ENCODE peak calls at places on chromosomes 3 and 15, in four cellular contexts. B, Q, J and U are unnamed samples.

GRCh38 chr3:169305460-169305859 is 358.1 kb downstream of the MECOM start:
- DNase-seq in Q (no peak), B (no peak), J (no peak), U (no peak)

GRCh38 chr15:55344206-55344605 is 25.2 kb downstream of the PIGB start:
- DNase-seq in J (no peak), Q (no peak), B (no peak), U (no peak)

GRCh38 chr3:124919756-124920155 is 14.8 kb downstream of the MUC13 start:
- DNase-seq in J (peak), B (no peak), Q (no peak), U (no peak)

GRCh38 chr3:128328546-128329458 is 137.9 kb downstream of the DNAJB8 start:
- DNase-seq in J (no peak), B (no peak), Q (no peak), U (no peak)

GRCh38 chr15:64775551-64776401 is at the start of gene RBPMS2:
- DNase-seq in B (no peak), Q (peak), J (no peak), U (no peak)

GRCh38 chr3:187821616-187822317 is 76.5 kb upstream of the BCL6 start:
- DNase-seq in Q (no peak), B (no peak), J (no peak), U (no peak)

GRCh38 chr15:44584162-44584749 is 47.3 kb downstream of the EIF3J start:
- DNase-seq in B (peak), Q (peak), J (peak), U (peak)

GRCh38 chr3:24400450-24400849 is 94.2 kb downstream of the THRB start:
- DNase-seq in B (no peak), Q (no peak), J (no peak), U (no peak)

GRCh38 chr3:178915365-178915764 is 156.2 kb downstream of the ZMAT3 start:
- DNase-seq in J (no peak), Q (no peak), B (no peak), U (no peak)

GRCh38 chr3:108125151-108125540 is 34.3 kb upstream of the CD47 start:
- DNase-seq in Q (no peak), J (no peak), B (no peak), U (no peak)

GRCh38 chr3:57161131-57161538 is 4.0 kb downstream of the IL17RD start:
- DNase-seq in B (no peak), J (no peak), Q (no peak), U (no peak)

GRCh38 chr15:44219073-44219472 is 24.0 kb upstream of the FRMD5 start:
- DNase-seq in B (no peak), Q (no peak), J (no peak), U (no peak)

GRCh38 chr3:134600685-134601502 is 49.9 kb downstream of the KY start:
- DNase-seq in J (peak), B (peak), Q (peak), U (peak)

GRCh38 chr15:57205999-57206398 is 170.3 kb upstream of the CGNL1 start:
- DNase-seq in B (no peak), Q (no peak), J (no peak), U (no peak)

GRCh38 chr3:131883086-131883485 is 151.7 kb downstream of the CPNE4 start:
- DNase-seq in Q (no peak), B (peak), J (no peak), U (no peak)

GRCh38 chr15:68818088-68818670 is 2.5 kb downstream of the ANP32A start:
- DNase-seq in B (peak), Q (peak), J (peak), U (peak)

GRCh38 chr3:124887177-124887995 is at the start of gene ITGB5:
- DNase-seq in J (peak), Q (peak), B (peak), U (no peak)

GRCh38 chr15:23750776-23751175 is 63.7 kb upstream of the NDN start:
- DNase-seq in B (no peak), J (no peak), Q (no peak), U (no peak)

GRCh38 chr3:64859625-64860590 is 172.1 kb upstream of the ADAMTS9 start:
- DNase-seq in B (no peak), Q (no peak), J (no peak), U (no peak)
- H3K4me2 ChIP-seq in B (no peak), Q (no peak), J (no peak), U (no peak)

DNA sequence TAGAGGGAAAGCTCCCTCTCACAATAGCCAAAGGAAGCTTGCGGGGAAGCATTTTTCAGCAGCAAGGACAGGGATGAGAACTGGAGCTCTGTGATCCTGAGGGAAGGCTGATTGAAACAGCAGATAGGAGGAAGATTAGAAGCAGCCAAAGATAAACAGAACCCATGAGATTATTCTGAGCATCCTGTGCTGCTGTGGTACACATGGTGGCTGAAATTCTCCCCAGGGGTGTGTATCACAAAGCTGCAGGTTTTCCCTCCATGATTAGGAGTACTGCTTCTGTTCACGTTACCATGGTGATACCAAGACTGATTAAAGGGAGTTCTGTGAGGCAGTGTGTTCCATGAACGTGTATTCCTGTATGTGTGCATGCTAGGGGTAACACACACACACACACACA is 30.3 kb upstream of the PSMD6 start:
- DNase-seq in B (no peak), Q (no peak), J (no peak), U (no peak)
- H3K4me2 ChIP-seq in B (no peak), Q (peak), J (no peak), U (no peak)

DNA sequence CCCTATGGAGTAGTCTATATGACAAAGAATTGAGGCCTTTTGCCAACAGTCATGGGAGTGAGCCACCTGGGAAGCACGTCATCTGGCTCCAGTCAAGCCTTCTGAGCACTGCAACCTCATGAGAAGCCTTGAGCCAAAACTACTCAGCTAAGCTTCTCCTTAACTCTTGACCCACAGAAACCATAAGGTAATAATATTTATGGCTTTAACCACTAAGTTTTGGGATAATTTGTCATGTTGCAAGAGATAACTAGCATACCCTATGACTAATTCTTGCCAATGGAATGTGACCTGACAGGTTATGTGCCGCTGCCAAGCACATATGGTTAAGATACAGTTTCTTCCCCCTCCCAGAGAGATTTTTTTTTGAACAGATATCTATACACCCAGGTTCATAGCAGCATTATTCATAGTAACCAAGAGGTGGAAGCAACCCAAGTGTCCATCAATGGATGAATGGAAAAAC is 11.8 kb upstream of the SLC6A11 start:
- DNase-seq in B (peak), Q (no peak), J (no peak), U (no peak)
- H3K4me2 ChIP-seq in B (peak), Q (no peak), J (no peak), U (no peak)

DNA sequence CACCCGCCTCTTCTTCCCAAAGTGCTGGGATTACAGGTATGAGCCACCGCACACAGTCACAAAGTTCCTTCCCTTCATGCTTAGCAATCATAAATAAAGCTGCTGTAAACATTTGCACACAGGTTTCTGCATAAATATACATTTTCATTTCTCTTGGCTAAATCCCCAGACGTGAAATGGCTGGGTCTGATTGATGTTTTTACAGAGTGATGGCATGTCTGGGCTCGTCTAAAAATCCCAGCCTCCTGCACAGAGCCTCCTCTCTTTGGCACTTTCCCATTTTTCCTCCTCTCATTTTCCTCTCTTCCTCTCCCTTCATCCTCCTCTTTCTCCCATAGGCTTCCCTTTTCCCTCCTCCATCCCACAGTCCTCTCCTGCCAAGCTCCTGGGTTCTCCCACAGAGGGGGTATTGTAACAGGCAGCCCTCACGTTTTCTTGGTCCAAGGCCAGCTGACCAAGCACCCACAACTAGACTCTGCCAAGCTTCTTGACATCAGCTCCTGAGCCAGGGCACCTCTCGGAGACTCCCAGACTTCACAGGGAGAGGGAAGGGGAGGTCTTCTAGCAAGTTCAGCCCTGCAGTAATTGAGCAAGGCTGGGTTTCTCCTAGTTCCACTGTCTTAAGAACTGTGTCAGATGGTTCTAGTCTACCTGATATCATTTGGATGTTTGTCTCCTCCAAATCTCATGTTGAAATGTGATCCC is 10.5 kb upstream of the PLA2G4E start:
- DNase-seq in B (no peak), Q (no peak), J (no peak), U (no peak)
- H3K4me2 ChIP-seq in B (no peak), Q (no peak), J (no peak), U (no peak)

GRCh38 chr3:100463646-100464155 is 28.7 kb upstream of the TMEM45A start:
- DNase-seq in J (no peak), B (peak), Q (no peak), U (no peak)
- H3K4me2 ChIP-seq in J (no peak), B (peak), Q (no peak), U (no peak)